ENCODE peak calls at places on chromosomes 12 and 14, in nine cellular contexts. One of them, this sample, is unnamed.

GRCh38 chr12:132866251-132866828 is 21.1 kb downstream of the CHFR start:
- DNase-seq in left colon: no peak
- DNase-seq in Caco-2: peak
- DNase-seq in stimulated activated CD4-positive, alpha-beta T cell treated with anti-CD3 and anti-CD28 coated beads, Interleukin-4, amount 100 ng/mL, for 24 hours: no peak
- DNase-seq in GM04504: peak
- DNase-seq in NCI-H1105: no peak
- DNase-seq in iPS-NIHi11: no peak
- DNase-seq in lung: no peak
- DNase-seq in amygdala: no peak
- DNase-seq in this sample: peak

GRCh38 chr12:69563166-69563762 is 22.0 kb upstream of the CCT2 start:
- DNase-seq in GM04504: no peak
- DNase-seq in iPS-NIHi11: no peak
- DNase-seq in lung: no peak
- DNase-seq in Caco-2: no peak
- DNase-seq in amygdala: no peak
- DNase-seq in NCI-H1105: no peak
- DNase-seq in left colon: no peak
- DNase-seq in stimulated activated CD4-positive, alpha-beta T cell treated with anti-CD3 and anti-CD28 coated beads, Interleukin-4, amount 100 ng/mL, for 24 hours: no peak
- DNase-seq in this sample: no peak

GRCh38 chr14:52048641-52049204 is 20.1 kb downstream of the NID2 start:
- DNase-seq in Caco-2: no peak
- DNase-seq in iPS-NIHi11: peak
- DNase-seq in left colon: no peak
- DNase-seq in NCI-H1105: no peak
- DNase-seq in lung: no peak
- DNase-seq in stimulated activated CD4-positive, alpha-beta T cell treated with anti-CD3 and anti-CD28 coated beads, Interleukin-4, amount 100 ng/mL, for 24 hours: no peak
- DNase-seq in amygdala: no peak
- DNase-seq in GM04504: no peak
- DNase-seq in this sample: no peak

GRCh38 chr12:119669744-119670472 is 2.0 kb downstream of the PRKAB1 start:
- DNase-seq in lung: peak
- DNase-seq in amygdala: no peak
- DNase-seq in GM04504: no peak
- DNase-seq in stimulated activated CD4-positive, alpha-beta T cell treated with anti-CD3 and anti-CD28 coated beads, Interleukin-4, amount 100 ng/mL, for 24 hours: no peak
- DNase-seq in Caco-2: peak
- DNase-seq in NCI-H1105: no peak
- DNase-seq in left colon: peak
- DNase-seq in iPS-NIHi11: no peak
- DNase-seq in this sample: no peak

GRCh38 chr12:116784238-116784612 is 46.1 kb downstream of the RNFT2 start:
- DNase-seq in stimulated activated CD4-positive, alpha-beta T cell treated with anti-CD3 and anti-CD28 coated beads, Interleukin-4, amount 100 ng/mL, for 24 hours: no peak
- DNase-seq in lung: no peak
- DNase-seq in iPS-NIHi11: peak
- DNase-seq in amygdala: no peak
- DNase-seq in GM04504: no peak
- DNase-seq in Caco-2: peak
- DNase-seq in NCI-H1105: no peak
- DNase-seq in left colon: no peak
- DNase-seq in this sample: peak

GRCh38 chr14:59679872-59680271 is 103.3 kb upstream of the CCDC175 start:
- DNase-seq in amygdala: no peak
- DNase-seq in Caco-2: no peak
- DNase-seq in stimulated activated CD4-positive, alpha-beta T cell treated with anti-CD3 and anti-CD28 coated beads, Interleukin-4, amount 100 ng/mL, for 24 hours: no peak
- DNase-seq in iPS-NIHi11: no peak
- DNase-seq in left colon: no peak
- DNase-seq in NCI-H1105: peak
- DNase-seq in GM04504: no peak
- DNase-seq in lung: no peak
- DNase-seq in this sample: no peak

GRCh38 chr12:99334737-99335136 is 312.8 kb upstream of the GARIN6 start:
- DNase-seq in stimulated activated CD4-positive, alpha-beta T cell treated with anti-CD3 and anti-CD28 coated beads, Interleukin-4, amount 100 ng/mL, for 24 hours: no peak
- DNase-seq in Caco-2: no peak
- DNase-seq in lung: no peak
- DNase-seq in iPS-NIHi11: no peak
- DNase-seq in GM04504: no peak
- DNase-seq in amygdala: no peak
- DNase-seq in NCI-H1105: peak
- DNase-seq in left colon: no peak
- DNase-seq in this sample: no peak

GRCh38 chr12:100741084-100741711 is 53.4 kb upstream of the ANO4 start:
- DNase-seq in NCI-H1105: peak
- DNase-seq in lung: no peak
- DNase-seq in stimulated activated CD4-positive, alpha-beta T cell treated with anti-CD3 and anti-CD28 coated beads, Interleukin-4, amount 100 ng/mL, for 24 hours: no peak
- DNase-seq in GM04504: no peak
- DNase-seq in amygdala: no peak
- DNase-seq in Caco-2: no peak
- DNase-seq in left colon: no peak
- DNase-seq in iPS-NIHi11: peak
- DNase-seq in this sample: peak

GRCh38 chr12:25924535-25925001 is 33.9 kb upstream of the RASSF8 start:
- DNase-seq in GM04504: no peak
- DNase-seq in Caco-2: no peak
- DNase-seq in iPS-NIHi11: no peak
- DNase-seq in left colon: no peak
- DNase-seq in lung: no peak
- DNase-seq in amygdala: no peak
- DNase-seq in stimulated activated CD4-positive, alpha-beta T cell treated with anti-CD3 and anti-CD28 coated beads, Interleukin-4, amount 100 ng/mL, for 24 hours: no peak
- DNase-seq in NCI-H1105: no peak
- DNase-seq in this sample: peak

GRCh38 chr12:132554857-132555630 is 55.3 kb downstream of the LRCOL1 start:
- DNase-seq in amygdala: no peak
- DNase-seq in Caco-2: no peak
- DNase-seq in iPS-NIHi11: no peak
- DNase-seq in GM04504: no peak
- DNase-seq in NCI-H1105: no peak
- DNase-seq in left colon: no peak
- DNase-seq in lung: no peak
- DNase-seq in stimulated activated CD4-positive, alpha-beta T cell treated with anti-CD3 and anti-CD28 coated beads, Interleukin-4, amount 100 ng/mL, for 24 hours: no peak
- DNase-seq in this sample: peak

GRCh38 chr12:67367843-67368242 is 98.7 kb downstream of the CAND1 start:
- DNase-seq in left colon: no peak
- DNase-seq in amygdala: no peak
- DNase-seq in GM04504: no peak
- DNase-seq in Caco-2: no peak
- DNase-seq in iPS-NIHi11: no peak
- DNase-seq in NCI-H1105: no peak
- DNase-seq in stimulated activated CD4-positive, alpha-beta T cell treated with anti-CD3 and anti-CD28 coated beads, Interleukin-4, amount 100 ng/mL, for 24 hours: no peak
- DNase-seq in lung: no peak
- DNase-seq in this sample: no peak

GRCh38 chr12:108806921-108807320 is 50.5 kb downstream of the SSH1 start:
- DNase-seq in left colon: no peak
- DNase-seq in iPS-NIHi11: no peak
- DNase-seq in lung: no peak
- DNase-seq in stimulated activated CD4-positive, alpha-beta T cell treated with anti-CD3 and anti-CD28 coated beads, Interleukin-4, amount 100 ng/mL, for 24 hours: no peak
- DNase-seq in Caco-2: no peak
- DNase-seq in GM04504: no peak
- DNase-seq in amygdala: no peak
- DNase-seq in NCI-H1105: no peak
- DNase-seq in this sample: no peak

GRCh38 chr12:21301-22189 is 45.0 kb upstream of the IQSEC3 start:
- DNase-seq in amygdala: no peak
- DNase-seq in lung: peak
- DNase-seq in NCI-H1105: no peak
- DNase-seq in Caco-2: no peak
- DNase-seq in iPS-NIHi11: no peak
- DNase-seq in left colon: no peak
- DNase-seq in stimulated activated CD4-positive, alpha-beta T cell treated with anti-CD3 and anti-CD28 coated beads, Interleukin-4, amount 100 ng/mL, for 24 hours: peak
- DNase-seq in GM04504: no peak
- DNase-seq in this sample: peak

GRCh38 chr14:73720636-73721035 is 6.5 kb upstream of the PNMA1 start:
- DNase-seq in Caco-2: no peak
- DNase-seq in iPS-NIHi11: no peak
- DNase-seq in amygdala: no peak
- DNase-seq in stimulated activated CD4-positive, alpha-beta T cell treated with anti-CD3 and anti-CD28 coated beads, Interleukin-4, amount 100 ng/mL, for 24 hours: no peak
- DNase-seq in left colon: no peak
- DNase-seq in GM04504: no peak
- DNase-seq in NCI-H1105: no peak
- DNase-seq in lung: no peak
- DNase-seq in this sample: no peak

GRCh38 chr12:3698218-3698974 is 54.5 kb downstream of the CRACR2A start:
- DNase-seq in GM04504: peak
- DNase-seq in amygdala: no peak
- DNase-seq in Caco-2: no peak
- DNase-seq in left colon: no peak
- DNase-seq in stimulated activated CD4-positive, alpha-beta T cell treated with anti-CD3 and anti-CD28 coated beads, Interleukin-4, amount 100 ng/mL, for 24 hours: no peak
- DNase-seq in iPS-NIHi11: no peak
- DNase-seq in lung: no peak
- DNase-seq in NCI-H1105: peak
- DNase-seq in this sample: no peak

GRCh38 chr12:90245396-90245795 is 536.8 kb upstream of the ATP2B1 start:
- DNase-seq in GM04504: no peak
- DNase-seq in Caco-2: no peak
- DNase-seq in lung: no peak
- DNase-seq in amygdala: no peak
- DNase-seq in iPS-NIHi11: no peak
- DNase-seq in stimulated activated CD4-positive, alpha-beta T cell treated with anti-CD3 and anti-CD28 coated beads, Interleukin-4, amount 100 ng/mL, for 24 hours: no peak
- DNase-seq in NCI-H1105: no peak
- DNase-seq in left colon: no peak
- DNase-seq in this sample: no peak

GRCh38 chr12:99523853-99524252 is 123.7 kb upstream of the GARIN6 start:
- DNase-seq in amygdala: no peak
- DNase-seq in left colon: no peak
- DNase-seq in stimulated activated CD4-positive, alpha-beta T cell treated with anti-CD3 and anti-CD28 coated beads, Interleukin-4, amount 100 ng/mL, for 24 hours: no peak
- DNase-seq in iPS-NIHi11: no peak
- DNase-seq in Caco-2: no peak
- DNase-seq in NCI-H1105: no peak
- DNase-seq in lung: no peak
- DNase-seq in GM04504: no peak
- DNase-seq in this sample: no peak

GRCh38 chr14:101360045-101360931 is 201.0 kb upstream of the DIO3 start:
- DNase-seq in lung: no peak
- DNase-seq in GM04504: no peak
- DNase-seq in stimulated activated CD4-positive, alpha-beta T cell treated with anti-CD3 and anti-CD28 coated beads, Interleukin-4, amount 100 ng/mL, for 24 hours: no peak
- DNase-seq in iPS-NIHi11: no peak
- DNase-seq in left colon: peak
- DNase-seq in amygdala: no peak
- DNase-seq in Caco-2: no peak
- DNase-seq in NCI-H1105: no peak
- DNase-seq in this sample: no peak

GRCh38 chr14:59427653-59428578 is 37.3 kb downstream of the GPR135 start:
- DNase-seq in NCI-H1105: no peak
- DNase-seq in left colon: no peak
- DNase-seq in amygdala: no peak
- DNase-seq in stimulated activated CD4-positive, alpha-beta T cell treated with anti-CD3 and anti-CD28 coated beads, Interleukin-4, amount 100 ng/mL, for 24 hours: no peak
- DNase-seq in GM04504: no peak
- DNase-seq in Caco-2: no peak
- DNase-seq in iPS-NIHi11: no peak
- DNase-seq in lung: no peak
- DNase-seq in this sample: peak

GRCh38 chr12:4285070-4285469 is 11.5 kb downstream of the CCND2 start:
- DNase-seq in amygdala: no peak
- DNase-seq in stimulated activated CD4-positive, alpha-beta T cell treated with anti-CD3 and anti-CD28 coated beads, Interleukin-4, amount 100 ng/mL, for 24 hours: no peak
- DNase-seq in NCI-H1105: no peak
- DNase-seq in GM04504: no peak
- DNase-seq in Caco-2: peak
- DNase-seq in lung: no peak
- DNase-seq in iPS-NIHi11: no peak
- DNase-seq in left colon: no peak
- DNase-seq in this sample: no peak

GRCh38 chr12:24469089-24469488 is 479.8 kb downstream of the BCAT1 start:
- DNase-seq in iPS-NIHi11: no peak
- DNase-seq in left colon: no peak
- DNase-seq in NCI-H1105: no peak
- DNase-seq in amygdala: no peak
- DNase-seq in Caco-2: no peak
- DNase-seq in lung: no peak
- DNase-seq in stimulated activated CD4-positive, alpha-beta T cell treated with anti-CD3 and anti-CD28 coated beads, Interleukin-4, amount 100 ng/mL, for 24 hours: no peak
- DNase-seq in GM04504: no peak
- DNase-seq in this sample: no peak

GRCh38 chr12:100733817-100734593 is 60.6 kb upstream of the ANO4 start:
- DNase-seq in GM04504: no peak
- DNase-seq in NCI-H1105: peak
- DNase-seq in left colon: no peak
- DNase-seq in amygdala: no peak
- DNase-seq in iPS-NIHi11: peak
- DNase-seq in Caco-2: no peak
- DNase-seq in lung: no peak
- DNase-seq in stimulated activated CD4-positive, alpha-beta T cell treated with anti-CD3 and anti-CD28 coated beads, Interleukin-4, amount 100 ng/mL, for 24 hours: no peak
- DNase-seq in this sample: peak

GRCh38 chr12:95959107-95959506 is 16.0 kb downstream of the AMDHD1 start:
- DNase-seq in iPS-NIHi11: peak
- DNase-seq in GM04504: no peak
- DNase-seq in Caco-2: no peak
- DNase-seq in stimulated activated CD4-positive, alpha-beta T cell treated with anti-CD3 and anti-CD28 coated beads, Interleukin-4, amount 100 ng/mL, for 24 hours: no peak
- DNase-seq in left colon: no peak
- DNase-seq in NCI-H1105: no peak
- DNase-seq in amygdala: no peak
- DNase-seq in lung: no peak
- DNase-seq in this sample: peak

GRCh38 chr14:73802431-73803188 is 49.0 kb upstream of the PTGR2 start:
- DNase-seq in NCI-H1105: no peak
- DNase-seq in GM04504: no peak
- DNase-seq in left colon: peak
- DNase-seq in Caco-2: peak
- DNase-seq in stimulated activated CD4-positive, alpha-beta T cell treated with anti-CD3 and anti-CD28 coated beads, Interleukin-4, amount 100 ng/mL, for 24 hours: no peak
- DNase-seq in iPS-NIHi11: no peak
- DNase-seq in lung: no peak
- DNase-seq in amygdala: no peak
- DNase-seq in this sample: peak

GRCh38 chr12:103350116-103350515 is 145.7 kb downstream of the C12orf42 start:
- DNase-seq in left colon: no peak
- DNase-seq in iPS-NIHi11: no peak
- DNase-seq in amygdala: no peak
- DNase-seq in lung: no peak
- DNase-seq in GM04504: no peak
- DNase-seq in NCI-H1105: no peak
- DNase-seq in stimulated activated CD4-positive, alpha-beta T cell treated with anti-CD3 and anti-CD28 coated beads, Interleukin-4, amount 100 ng/mL, for 24 hours: no peak
- DNase-seq in Caco-2: no peak
- DNase-seq in this sample: no peak

GRCh38 chr14:28635387-28635786 is 131.2 kb upstream of the FOXG1 start:
- DNase-seq in Caco-2: no peak
- DNase-seq in left colon: no peak
- DNase-seq in amygdala: no peak
- DNase-seq in NCI-H1105: no peak
- DNase-seq in iPS-NIHi11: peak
- DNase-seq in stimulated activated CD4-positive, alpha-beta T cell treated with anti-CD3 and anti-CD28 coated beads, Interleukin-4, amount 100 ng/mL, for 24 hours: no peak
- DNase-seq in lung: no peak
- DNase-seq in GM04504: peak
- DNase-seq in this sample: peak

GRCh38 chr14:104891664-104892500 is 26.8 kb downstream of the CEP170B start:
- DNase-seq in Caco-2: peak
- DNase-seq in stimulated activated CD4-positive, alpha-beta T cell treated with anti-CD3 and anti-CD28 coated beads, Interleukin-4, amount 100 ng/mL, for 24 hours: no peak
- DNase-seq in lung: no peak
- DNase-seq in left colon: no peak
- DNase-seq in iPS-NIHi11: peak
- DNase-seq in NCI-H1105: no peak
- DNase-seq in amygdala: no peak
- DNase-seq in GM04504: no peak
- DNase-seq in this sample: peak

GRCh38 chr14:104515059-104515810 is 64.3 kb upstream of the C14orf180 start:
- DNase-seq in Caco-2: no peak
- DNase-seq in GM04504: no peak
- DNase-seq in NCI-H1105: no peak
- DNase-seq in lung: no peak
- DNase-seq in left colon: no peak
- DNase-seq in amygdala: no peak
- DNase-seq in iPS-NIHi11: no peak
- DNase-seq in stimulated activated CD4-positive, alpha-beta T cell treated with anti-CD3 and anti-CD28 coated beads, Interleukin-4, amount 100 ng/mL, for 24 hours: no peak
- DNase-seq in this sample: no peak

GRCh38 chr14:68535404-68536024 is 257.4 kb downstream of the ZFP36L1 start:
- DNase-seq in GM04504: peak
- DNase-seq in stimulated activated CD4-positive, alpha-beta T cell treated with anti-CD3 and anti-CD28 coated beads, Interleukin-4, amount 100 ng/mL, for 24 hours: no peak
- DNase-seq in iPS-NIHi11: no peak
- DNase-seq in Caco-2: no peak
- DNase-seq in amygdala: no peak
- DNase-seq in lung: no peak
- DNase-seq in left colon: no peak
- DNase-seq in NCI-H1105: no peak
- DNase-seq in this sample: no peak

GRCh38 chr12:72276212-72276865 is 4.2 kb downstream of the TRHDE start:
- DNase-seq in lung: no peak
- DNase-seq in GM04504: no peak
- DNase-seq in iPS-NIHi11: no peak
- DNase-seq in amygdala: no peak
- DNase-seq in left colon: no peak
- DNase-seq in NCI-H1105: no peak
- DNase-seq in stimulated activated CD4-positive, alpha-beta T cell treated with anti-CD3 and anti-CD28 coated beads, Interleukin-4, amount 100 ng/mL, for 24 hours: no peak
- DNase-seq in Caco-2: no peak
- DNase-seq in this sample: no peak

GRCh38 chr14:31419179-31420012 is 954 bp downstream of the HEATR5A start:
- DNase-seq in iPS-NIHi11: no peak
- DNase-seq in stimulated activated CD4-positive, alpha-beta T cell treated with anti-CD3 and anti-CD28 coated beads, Interleukin-4, amount 100 ng/mL, for 24 hours: no peak
- DNase-seq in GM04504: no peak
- DNase-seq in NCI-H1105: no peak
- DNase-seq in amygdala: no peak
- DNase-seq in lung: no peak
- DNase-seq in Caco-2: no peak
- DNase-seq in left colon: no peak
- DNase-seq in this sample: no peak

This sample was measured in NB4.